ENCODE peak calls at places on chromosomes 6 and 20, in seven cellular contexts. J, N, G, R, K, Y and U are unnamed samples.

GRCh38 chr6:110307368-110307767 is 50.8 kb downstream of the METTL24 start:
- DNase-seq in N (no peak), Y (no peak), G (no peak), J (no peak), R (no peak), K (no peak), U (no peak)

GRCh38 chr6:49557177-49557576 is 6.7 kb downstream of the C6orf141 start:
- DNase-seq in Y (no peak), G (no peak), J (no peak), N (no peak), R (no peak), K (no peak), U (no peak)

GRCh38 chr20:58088625-58089024 is 139.8 kb downstream of the ANKRD60 start:
- DNase-seq in K (no peak), N (no peak), J (no peak), Y (no peak), G (no peak), R (no peak), U (no peak)

GRCh38 chr20:34948030-34948429 is 7.6 kb downstream of the GSS start:
- DNase-seq in G (peak), Y (peak), K (no peak), R (no peak), N (no peak), J (no peak), U (no peak)

GRCh38 chr6:152380993-152381898 is 255.9 kb downstream of the SYNE1 start:
- DNase-seq in Y (peak), R (peak), K (no peak), J (no peak), G (peak), N (peak), U (no peak)

GRCh38 chr6:143164565-143165105 is 103.9 kb downstream of the AIG1 start:
- DNase-seq in Y (no peak), R (no peak), N (no peak), K (no peak), G (no peak), J (no peak), U (no peak)

GRCh38 chr6:15247214-15247749 is 1.4 kb downstream of the JARID2 start:
- DNase-seq in G (no peak), R (no peak), K (no peak), N (no peak), J (no peak), Y (no peak), U (no peak)

GRCh38 chr20:728022-728944 is 40.0 kb downstream of the SLC52A3 start:
- DNase-seq in N (peak), R (peak), K (no peak), Y (no peak), G (peak), J (peak), U (no peak)

GRCh38 chr6:35397806-35398418 is 54.2 kb upstream of the FANCE start:
- DNase-seq in K (no peak), J (no peak), G (no peak), N (no peak), R (no peak), Y (no peak), U (no peak)

GRCh38 chr6:25022140-25022553 is 86.4 kb upstream of the RIPOR2 start:
- DNase-seq in G (no peak), K (no peak), J (no peak), Y (no peak), N (no peak), R (no peak), U (no peak)

GRCh38 chr6:113903666-113904330 is 46.7 kb downstream of the MARCKS start:
- DNase-seq in Y (no peak), R (peak), G (peak), K (no peak), N (no peak), J (no peak), U (no peak)

GRCh38 chr6:113978084-113978675 is 7.2 kb upstream of the HDAC2 start:
- DNase-seq in K (no peak), J (no peak), Y (no peak), N (no peak), R (no peak), G (no peak), U (no peak)

GRCh38 chr6:123945386-123945785 is 141.7 kb downstream of the NKAIN2 start:
- DNase-seq in G (no peak), R (no peak), N (no peak), Y (no peak), K (no peak), J (no peak), U (no peak)

GRCh38 chr20:63052571-63053429 is 46.0 kb upstream of the BHLHE23 start:
- DNase-seq in N (peak), J (no peak), K (no peak), G (no peak), Y (no peak), R (no peak), U (no peak)

GRCh38 chr20:8432435-8433148 is 300.5 kb downstream of the PLCB1 start:
- DNase-seq in J (no peak), K (no peak), R (no peak), G (no peak), N (no peak), Y (no peak), U (no peak)

GRCh38 chr20:36214684-36215256 is 21.5 kb upstream of the AAR2 start:
- DNase-seq in J (no peak), Y (no peak), N (peak), K (no peak), G (peak), R (no peak), U (no peak)

GRCh38 chr6:118864330-118865166 is 29.4 kb upstream of the ASF1A start:
- DNase-seq in G (no peak), K (no peak), Y (no peak), R (no peak), J (no peak), N (no peak), U (no peak)

GRCh38 chr6:21598662-21599061 is 5.1 kb downstream of the SOX4 start:
- DNase-seq in Y (no peak), G (no peak), R (no peak), N (no peak), J (no peak), K (no peak), U (no peak)

GRCh38 chr20:48818481-48818987 is 9.3 kb downstream of the PREX1 start:
- DNase-seq in J (no peak), Y (no peak), R (no peak), G (no peak), K (no peak), N (peak), U (peak)

GRCh38 chr6:149965191-149966020 is 1.7 kb downstream of the ULBP1 start:
- DNase-seq in Y (no peak), R (no peak), K (no peak), J (peak), G (peak), N (no peak), U (no peak)

GRCh38 chr6:4577406-4577805 is 198.8 kb upstream of the CDYL start:
- DNase-seq in J (no peak), Y (no peak), N (no peak), G (peak), R (no peak), K (no peak), U (no peak)

GRCh38 chr6:25852756-25853155 is 20.9 kb upstream of the SLC17A1 start:
- DNase-seq in K (no peak), Y (no peak), J (no peak), R (no peak), N (no peak), G (no peak), U (no peak)

GRCh38 chr20:61835301-61835700 is 230.4 kb downstream of the TAF4 start:
- DNase-seq in N (no peak), Y (peak), J (no peak), R (no peak), G (peak), K (no peak), U (no peak)

GRCh38 chr6:170208651-170209353 is 82.1 kb downstream of the DLL1 start:
- DNase-seq in R (peak), K (no peak), J (no peak), Y (no peak), N (peak), G (no peak), U (no peak)

GRCh38 chr20:54650201-54650722 is 174.9 kb downstream of the DOK5 start:
- DNase-seq in Y (peak), J (no peak), K (no peak), N (no peak), R (no peak), G (no peak), U (no peak)

GRCh38 chr6:166058064-166058739 is 109.4 kb downstream of the TBXT start:
- DNase-seq in R (no peak), Y (no peak), K (no peak), G (peak), J (no peak), N (no peak), U (no peak)

GRCh38 chr6:157158897-157159296 is 164.4 kb downstream of the TMEM242 start:
- DNase-seq in G (no peak), N (no peak), Y (no peak), R (no peak), J (no peak), K (no peak), U (no peak)

GRCh38 chr20:63734946-63735858 is 1.3 kb upstream of the LIME1 start:
- DNase-seq in K (no peak), R (no peak), G (no peak), Y (no peak), N (peak), J (no peak), U (no peak)

GRCh38 chr20:44616604-44616964 is 34.2 kb downstream of the PKIG start:
- DNase-seq in K (no peak), G (no peak), J (no peak), Y (no peak), R (no peak), N (peak), U (no peak)

GRCh38 chr6:5220436-5220835 is 40.3 kb downstream of the LYRM4 start:
- DNase-seq in N (no peak), Y (no peak), K (no peak), R (no peak), J (no peak), G (no peak), U (no peak)

GRCh38 chr6:152598421-152598820 is 38.7 kb downstream of the SYNE1 start:
- DNase-seq in N (no peak), R (no peak), J (no peak), Y (no peak), G (no peak), K (no peak), U (no peak)

GRCh38 chr6:2971420-2972218 is at the start of gene SERPINB6:
- DNase-seq in N (peak), J (peak), R (peak), Y (peak), G (peak), K (peak), U (peak)

GRCh38 chr6:28531479-28532128 is 5.9 kb downstream of the GPX5 start:
- DNase-seq in K (no peak), Y (no peak), N (no peak), G (no peak), J (no peak), R (no peak), U (no peak)

GRCh38 chr6:128598561-128598960 is 78.2 kb upstream of the PTPRK start:
- DNase-seq in Y (no peak), N (no peak), R (no peak), J (no peak), K (no peak), G (no peak), U (no peak)

GRCh38 chr20:49419785-49420184 is 62.7 kb downstream of the KCNB1 start:
- DNase-seq in G (no peak), J (no peak), R (no peak), K (no peak), N (peak), Y (no peak), U (no peak)

GRCh38 chr6:71125216-71125615 is 163.4 kb upstream of the OGFRL1 start:
- DNase-seq in Y (no peak), J (no peak), R (no peak), N (no peak), K (no peak), G (no peak), U (no peak)

GRCh38 chr20:34074101-34074760 is 37.8 kb downstream of the EIF2S2 start:
- DNase-seq in J (no peak), N (no peak), K (no peak), R (no peak), G (peak), Y (no peak), U (no peak)

GRCh38 chr6:44828780-44829179 is 441.3 kb downstream of the CDC5L start:
- DNase-seq in K (no peak), J (no peak), N (no peak), R (no peak), Y (no peak), G (no peak), U (no peak)